ENCODE peak calls at places on chromosomes 16 and 17, in seven cellular contexts. T is HCT116, B is tibial nerve, C is upper lobe of right lung, K is BE2C, G is H9, Z is HFFc6. O is an unnamed sample.

GRCh38 chr16:81511371-81511770 is 66.8 kb downstream of the CMIP start:
- DNase-seq in T (peak), B (no peak), C (no peak), K (no peak), G (no peak), Z (peak), O (no peak)

GRCh38 chr16:22948603-22949368 is 134.8 kb downstream of the HS3ST2 start:
- DNase-seq in T (peak), B (peak), C (peak), K (peak), G (peak), Z (peak), O (no peak)

GRCh38 chr17:8120520-8121443 is 2.5 kb upstream of the ALOXE3 start:
- DNase-seq in T (peak), B (no peak), C (peak), K (peak), G (peak), Z (peak), O (no peak)

GRCh38 chr16:80580109-80580832 is 39.5 kb downstream of the DYNLRB2 start:
- DNase-seq in T (no peak), B (no peak), C (no peak), K (no peak), G (no peak), Z (peak), O (no peak)

GRCh38 chr17:50615818-50616217 is 18.9 kb upstream of the ABCC3 start:
- DNase-seq in T (no peak), B (no peak), C (no peak), K (no peak), G (no peak), Z (peak), O (no peak)

GRCh38 chr16:86710602-86710950 is 132.2 kb downstream of the FOXL1 start:
- DNase-seq in T (no peak), B (no peak), C (no peak), K (no peak), G (no peak), Z (no peak), O (no peak)

GRCh38 chr17:20063665-20064648 is 54.8 kb downstream of the SPECC1 start:
- DNase-seq in T (peak), B (peak), C (peak), K (no peak), G (peak), Z (peak), O (no peak)

GRCh38 chr17:2282297-2282873 is 21.2 kb downstream of the SMG6 start:
- DNase-seq in T (peak), B (no peak), C (no peak), K (no peak), G (peak), Z (peak), O (no peak)

GRCh38 chr17:64992325-64992802 is 64.2 kb downstream of the GNA13 start:
- DNase-seq in T (peak), B (no peak), C (no peak), K (peak), G (no peak), Z (peak), O (no peak)

GRCh38 chr16:66832661-66833305 is 2.0 kb upstream of the NAE1 start:
- DNase-seq in T (no peak), B (no peak), C (no peak), K (no peak), G (no peak), Z (peak), O (no peak)

GRCh38 chr17:75516619-75517276 is 420 bp downstream of the TSEN54 start:
- DNase-seq in T (no peak), B (no peak), C (peak), K (peak), G (no peak), Z (no peak), O (no peak)

GRCh38 chr17:29504711-29505110 is 62.1 kb downstream of the ABHD15 start:
- DNase-seq in T (no peak), B (no peak), C (no peak), K (no peak), G (no peak), Z (no peak), O (no peak)

GRCh38 chr16:642189-643049 is 791 bp downstream of the MCRIP2 start:
- DNase-seq in T (no peak), B (no peak), C (peak), K (peak), G (no peak), Z (no peak), O (no peak)

GRCh38 chr17:47978324-47978723 is 7.4 kb downstream of the CDK5RAP3 start:
- DNase-seq in T (no peak), B (no peak), C (no peak), K (peak), G (peak), Z (peak), O (peak)

GRCh38 chr17:33888455-33888854 is 366.6 kb upstream of the CCL2 start:
- DNase-seq in T (no peak), B (no peak), C (no peak), K (peak), G (no peak), Z (no peak), O (no peak)

GRCh38 chr17:2412561-2413021 is 11.7 kb upstream of the MNT start:
- DNase-seq in T (no peak), B (no peak), C (peak), K (peak), G (peak), Z (no peak), O (no peak)

GRCh38 chr17:66307257-66307656 is 4.8 kb downstream of the PRKCA start:
- DNase-seq in T (no peak), B (no peak), C (no peak), K (no peak), G (no peak), Z (no peak), O (no peak)

GRCh38 chr16:20762404-20763123 is 1.2 kb upstream of the ACSM3 start:
- DNase-seq in T (no peak), B (no peak), C (no peak), K (no peak), G (no peak), Z (no peak), O (no peak)

GRCh38 chr16:85844169-85844481 is 44.6 kb downstream of the COX4I1 start:
- DNase-seq in T (no peak), B (no peak), C (no peak), K (no peak), G (no peak), Z (no peak), O (no peak)

GRCh38 chr16:89268987-89269735 is 51.7 kb downstream of the ZNF778 start:
- DNase-seq in T (no peak), B (no peak), C (no peak), K (no peak), G (peak), Z (peak), O (no peak)

GRCh38 chr16:71726491-71727319 is 2.2 kb upstream of the PHLPP2 start:
- DNase-seq in T (no peak), B (no peak), C (no peak), K (no peak), G (no peak), Z (no peak), O (no peak)

GRCh38 chr16:58640949-58641348 is 11.3 kb upstream of the CNOT1 start:
- DNase-seq in T (no peak), B (no peak), C (no peak), K (no peak), G (no peak), Z (no peak), O (no peak)
- TF ChIP-seq CTCF in T (no peak), B (no peak), C (no peak), K (no peak), G (no peak), Z (no peak), O (no peak)

GRCh38 chr17:17112628-17113200 is 70.5 kb downstream of the MPRIP start:
- DNase-seq in T (no peak), B (no peak), C (no peak), K (no peak), G (no peak), Z (no peak), O (no peak)

GRCh38 chr17:17111401-17112393 is 69.4 kb downstream of the MPRIP start:
- DNase-seq in T (no peak), B (no peak), C (no peak), K (no peak), G (no peak), Z (no peak), O (no peak)

GRCh38 chr17:17115620-17116019 is 73.4 kb downstream of the MPRIP start:
- DNase-seq in T (no peak), B (no peak), C (no peak), K (no peak), G (no peak), Z (no peak), O (no peak)

GRCh38 chr17:17116406-17116805 is 74.1 kb downstream of the MPRIP start:
- DNase-seq in T (no peak), B (no peak), C (no peak), K (no peak), G (no peak), Z (no peak), O (no peak)

GRCh38 chr17:17114592-17115225 is 72.5 kb downstream of the MPRIP start:
- DNase-seq in T (no peak), B (no peak), C (no peak), K (no peak), G (no peak), Z (no peak), O (no peak)
- TF ChIP-seq CTCF in T (no peak), B (no peak), C (no peak), K (no peak), G (no peak), Z (no peak), O (no peak)

DNA sequence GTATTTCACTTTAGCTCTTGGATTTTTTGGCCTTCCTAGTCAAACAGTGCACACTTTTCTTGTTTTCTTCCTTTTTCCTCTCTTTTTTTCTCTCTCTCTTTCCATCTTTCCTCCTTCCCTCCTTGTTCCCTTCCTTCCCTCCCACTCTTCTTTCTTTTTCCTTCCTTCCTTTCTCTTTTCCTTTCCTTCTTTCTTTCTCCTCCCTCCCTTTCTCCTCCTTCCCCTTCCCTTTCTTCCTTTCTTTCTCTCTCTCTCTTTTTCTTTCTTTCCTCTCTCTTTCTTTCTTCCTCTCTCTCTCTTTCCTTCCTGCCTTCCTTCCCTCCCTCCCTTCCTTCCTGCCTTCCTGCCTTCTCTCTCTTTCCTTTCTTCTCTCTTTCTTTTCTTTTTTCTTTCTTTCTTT is 181.6 kb upstream of the ELAC2 start:
- DNase-seq in T (no peak), B (no peak), C (no peak), K (no peak), G (no peak), Z (no peak), O (no peak)
- TF ChIP-seq CTCF in T (no peak), B (no peak), C (no peak), K (no peak), G (no peak), Z (no peak), O (no peak)

DNA sequence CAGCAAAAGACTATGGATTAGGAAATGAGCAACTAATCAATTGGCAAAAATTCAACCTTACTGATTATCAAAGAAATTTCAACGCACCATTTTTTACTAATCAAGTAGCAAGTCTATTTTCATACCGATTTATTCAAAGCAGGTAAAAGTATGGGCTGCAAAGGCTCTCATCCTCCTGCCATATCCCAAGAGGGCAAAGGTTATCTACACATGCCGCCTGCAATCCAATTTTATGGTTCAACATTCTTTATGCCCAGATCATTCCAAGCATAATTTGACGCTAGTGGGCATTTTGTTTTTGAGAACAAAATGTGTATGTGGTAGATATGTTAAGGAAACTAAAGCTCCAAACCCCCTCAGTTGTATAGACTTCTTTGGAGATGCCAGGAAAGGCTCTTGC is 270.6 kb downstream of the MAF start:
- DNase-seq in T (no peak), B (no peak), C (no peak), K (no peak), G (no peak), Z (no peak), O (no peak)
- TF ChIP-seq CTCF in T (no peak), B (no peak), C (no peak), K (no peak), G (no peak), Z (no peak), O (no peak)

GRCh38 chr17:14693382-14693781 is 392.5 kb downstream of the HS3ST3B1 start:
- DNase-seq in T (no peak), B (no peak), C (no peak), K (no peak), G (no peak), Z (no peak), O (no peak)

GRCh38 chr17:14690704-14691103 is 389.8 kb downstream of the HS3ST3B1 start:
- DNase-seq in T (no peak), B (no peak), C (no peak), K (no peak), G (no peak), Z (no peak), O (no peak)

GRCh38 chr17:14688134-14688533 is 387.3 kb downstream of the HS3ST3B1 start:
- DNase-seq in T (no peak), B (no peak), C (no peak), K (no peak), G (no peak), Z (no peak), O (no peak)
- TF ChIP-seq CTCF in T (no peak), B (no peak), C (no peak), K (no peak), G (peak), Z (peak), O (peak)

DNA sequence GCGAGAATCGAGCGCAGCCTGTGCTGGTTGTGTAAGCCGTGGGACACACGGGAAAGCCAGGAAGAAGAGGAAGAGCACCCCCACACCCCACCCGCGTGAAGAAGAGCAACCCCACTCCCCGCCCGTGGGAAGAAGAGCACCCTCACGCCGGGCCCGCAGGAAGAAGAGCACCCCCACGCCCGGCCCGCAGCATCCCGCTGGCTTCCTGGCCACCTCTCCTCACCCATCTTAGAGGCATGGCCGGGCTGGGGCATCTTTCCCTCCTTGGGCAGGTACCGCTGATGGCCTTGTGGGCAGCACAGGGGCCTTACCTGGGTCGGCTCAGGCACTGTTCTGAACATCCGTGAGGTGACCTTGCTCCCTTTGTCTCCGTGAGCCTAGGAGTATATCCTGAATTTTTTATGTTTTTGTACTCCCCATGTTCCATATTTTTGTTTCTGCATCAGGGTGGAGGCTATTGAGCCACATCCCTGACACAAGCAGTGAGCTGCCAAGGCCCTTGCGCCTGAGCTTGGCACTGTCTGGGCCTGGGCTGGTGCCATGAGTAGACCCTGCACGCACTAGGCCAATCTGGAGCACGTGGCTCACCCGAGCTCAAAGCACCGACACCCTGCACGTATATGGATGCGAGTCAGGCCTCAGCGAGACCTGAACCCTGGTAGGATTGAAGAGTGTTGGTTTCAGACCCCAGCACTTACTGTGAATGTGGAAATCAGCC is 71.4 kb upstream of the KCTD5 start:
- DNase-seq in T (no peak), B (no peak), C (peak), K (no peak), G (no peak), Z (no peak), O (no peak)
- TF ChIP-seq CTCF in T (no peak), B (no peak), C (no peak), K (no peak), G (no peak), Z (no peak), O (no peak)

GRCh38 chr17:58513391-58513912 is 986 bp downstream of the MTMR4 start:
- DNase-seq in T (no peak), B (no peak), C (no peak), K (no peak), G (no peak), Z (no peak), O (no peak)
- TF ChIP-seq CTCF in T (no peak), B (no peak), C (no peak), K (peak), G (peak), Z (no peak), O (no peak)